ENCODE peak calls at places on chromosome 1, in eight cellular contexts. C is choroid plexus epithelial cell, O is lung, W is fibroblast of lung, F is GM23248, Y is HFF-Myc, J is A549, H is keratinocyte. N is an unnamed sample.

GRCh38 chr1:25743164-25744139 is 56.5 kb upstream of the SELENON start:
- DNase-seq in J (no peak), W (peak), F (peak), H (no peak), Y (no peak), O (peak), C (peak), N (peak)

GRCh38 chr1:210291786-210292275 is 36.9 kb upstream of the HHAT start:
- DNase-seq in J (no peak), H (no peak), Y (peak), W (peak), C (no peak), O (no peak), F (peak), N (no peak)

GRCh38 chr1:22916469-22916817 is 56.2 kb downstream of the LACTBL1 start:
- DNase-seq in W (no peak), C (no peak), J (no peak), Y (no peak), H (no peak), O (no peak), F (no peak), N (no peak)

GRCh38 chr1:17663646-17664045 is 91.5 kb upstream of the ACTL8 start:
- DNase-seq in Y (no peak), W (no peak), F (no peak), C (no peak), O (no peak), H (no peak), J (no peak), N (no peak)

GRCh38 chr1:17176306-17177061 is 28.4 kb upstream of the PADI1 start:
- DNase-seq in Y (no peak), J (no peak), F (no peak), W (no peak), O (no peak), H (no peak), C (no peak), N (no peak)

GRCh38 chr1:109802901-109803561 is 39.3 kb upstream of the EPS8L3 start:
- DNase-seq in Y (no peak), J (no peak), W (no peak), H (no peak), O (no peak), F (peak), C (no peak), N (no peak)

GRCh38 chr1:224501836-224502235 is 67.2 kb upstream of the WDR26 start:
- DNase-seq in F (no peak), C (no peak), O (no peak), H (no peak), W (no peak), J (no peak), Y (no peak), N (no peak)

GRCh38 chr1:18012686-18013085 is 94.9 kb upstream of the IGSF21 start:
- DNase-seq in H (no peak), Y (no peak), C (no peak), F (no peak), O (no peak), J (no peak), W (no peak), N (no peak)

GRCh38 chr1:48644950-48645605 is 131.6 kb downstream of the BEND5 start:
- DNase-seq in J (no peak), O (no peak), F (no peak), Y (no peak), C (no peak), W (no peak), H (no peak), N (no peak)

GRCh38 chr1:24754229-24754628 is 9.0 kb downstream of the CLIC4 start:
- DNase-seq in O (no peak), Y (no peak), C (no peak), H (no peak), J (no peak), W (no peak), F (peak), N (no peak)

GRCh38 chr1:46244656-46245371 is 2.7 kb upstream of the RAD54L start:
- DNase-seq in W (peak), O (no peak), F (peak), J (peak), Y (no peak), H (no peak), C (peak), N (no peak)

GRCh38 chr1:45840704-45841103 is 37.3 kb downstream of the MAST2 start:
- DNase-seq in H (no peak), C (no peak), Y (no peak), F (peak), W (no peak), J (no peak), O (no peak), N (no peak)

GRCh38 chr1:151547119-151547899 is 7.2 kb downstream of the TUFT1 start:
- DNase-seq in J (peak), O (peak), W (peak), F (peak), H (peak), C (peak), Y (peak), N (peak)

GRCh38 chr1:47226121-47226977 is 5.7 kb downstream of the TAL1 start:
- DNase-seq in F (no peak), J (no peak), W (no peak), Y (no peak), O (no peak), H (no peak), C (no peak), N (no peak)

GRCh38 chr1:87594736-87595383 is 266.2 kb downstream of the LMO4 start:
- DNase-seq in O (no peak), C (no peak), W (peak), H (no peak), F (peak), Y (no peak), J (no peak), N (no peak)

GRCh38 chr1:13775446-13775845 is 75.5 kb downstream of the PRDM2 start:
- DNase-seq in C (no peak), H (no peak), F (peak), J (no peak), W (no peak), O (no peak), Y (no peak), N (no peak)

GRCh38 chr1:17531682-17532487 is 7.6 kb upstream of the ARHGEF10L start:
- DNase-seq in H (no peak), C (peak), W (peak), O (no peak), Y (no peak), F (peak), J (no peak), N (peak)

GRCh38 chr1:227789881-227790400 is 25.5 kb upstream of the PRSS38 start:
- DNase-seq in Y (no peak), F (no peak), O (no peak), H (no peak), J (no peak), C (no peak), W (no peak), N (no peak)

GRCh38 chr1:1677718-1678580 is 14.6 kb downstream of the SLC35E2B start:
- DNase-seq in C (no peak), W (no peak), H (no peak), F (no peak), J (no peak), Y (no peak), O (no peak), N (no peak)

GRCh38 chr1:45557422-45557944 is 6.9 kb downstream of the AKR1A1 start:
- DNase-seq in O (no peak), C (peak), H (no peak), Y (no peak), J (no peak), F (no peak), W (no peak), N (no peak)

GRCh38 chr1:211628446-211628845 is 47.0 kb downstream of the NEK2 start:
- DNase-seq in H (no peak), Y (no peak), O (no peak), W (no peak), F (no peak), J (no peak), C (no peak), N (no peak)

DNA sequence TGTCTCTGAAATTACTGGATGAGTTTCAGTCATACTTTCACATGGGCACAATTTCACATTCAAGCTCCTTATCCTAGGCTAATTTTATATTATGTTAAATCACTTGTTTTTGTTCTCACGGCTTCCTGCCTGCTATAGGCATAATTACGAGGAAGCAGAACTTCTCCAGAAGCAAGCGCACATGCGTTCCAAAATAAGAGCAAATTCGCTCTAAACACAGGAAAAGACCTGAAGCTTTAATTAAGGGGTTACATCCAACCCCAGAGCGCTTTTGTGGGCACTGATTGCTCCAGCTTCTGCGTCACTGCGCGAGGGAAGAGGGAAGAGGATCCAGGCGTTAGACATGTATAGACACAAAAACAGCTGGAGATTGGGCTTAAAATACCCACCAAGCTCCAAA is at the start of gene CORT:
- DNase-seq in C (no peak), F (no peak), O (no peak), H (no peak), Y (no peak), J (no peak), W (no peak), N (no peak)
- H3K4me3 ChIP-seq in C (no peak), F (peak), O (no peak), H (no peak), Y (no peak), J (no peak), W (no peak), N (no peak)

GRCh38 chr1:203276408-203276807 is 28.9 kb upstream of the BTG2 start:
- DNase-seq in H (no peak), W (no peak), J (no peak), F (no peak), O (no peak), Y (no peak), C (no peak), N (no peak)

GRCh38 chr1:203275656-203276272 is 29.6 kb upstream of the BTG2 start:
- DNase-seq in F (no peak), H (no peak), J (no peak), Y (no peak), W (no peak), O (no peak), C (no peak), N (no peak)

GRCh38 chr1:203273869-203274602 is 31.3 kb upstream of the BTG2 start:
- DNase-seq in J (no peak), H (no peak), F (no peak), Y (no peak), O (peak), W (no peak), C (no peak), N (no peak)

GRCh38 chr1:203273206-203273868 is 32.0 kb upstream of the BTG2 start:
- DNase-seq in H (peak), Y (peak), F (peak), W (peak), O (peak), C (peak), J (peak), N (peak)

DNA sequence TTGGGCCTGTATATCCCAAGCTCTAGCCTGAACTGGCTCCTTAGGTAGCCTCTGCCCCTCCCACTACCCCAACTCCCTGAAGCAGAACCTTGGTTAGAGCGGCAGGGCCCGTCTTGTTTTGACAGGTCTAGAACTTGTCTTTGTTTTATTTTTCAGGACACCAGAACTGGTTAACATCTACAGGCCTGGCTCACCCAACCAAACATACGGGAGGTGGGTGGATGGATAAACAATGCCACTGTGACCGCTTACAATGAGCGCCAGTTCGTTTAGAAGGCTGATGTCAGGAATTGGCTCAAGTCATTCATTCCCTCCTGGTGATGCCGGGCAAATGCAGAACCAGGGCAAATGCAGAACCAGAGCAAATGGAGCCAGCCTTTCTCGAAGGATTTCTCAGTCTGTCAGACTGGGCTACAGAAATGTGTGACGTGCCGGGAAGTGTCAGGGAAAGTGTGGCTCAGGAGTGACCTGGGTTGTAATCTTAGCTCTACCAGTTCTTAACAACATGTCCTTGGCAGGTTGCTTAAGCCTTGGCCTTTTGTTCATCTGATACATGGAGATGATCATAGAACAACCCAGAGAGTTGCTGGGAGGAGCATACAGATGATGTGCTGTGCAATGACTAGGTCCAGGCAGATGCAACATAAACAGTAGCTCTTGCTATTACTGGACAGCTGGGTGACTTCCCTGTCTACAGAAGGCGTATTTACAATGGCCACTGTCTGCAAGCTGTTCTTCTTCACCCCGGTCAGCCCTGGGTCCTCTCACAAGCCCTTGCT is 30.5 kb upstream of the BTG2 start:
- DNase-seq in J (no peak), H (peak), W (no peak), F (peak), C (no peak), Y (no peak), O (no peak), N (peak)
- H3K4me3 ChIP-seq in J (no peak), H (no peak), W (no peak), F (no peak), C (no peak), Y (no peak), O (no peak), N (no peak)

DNA sequence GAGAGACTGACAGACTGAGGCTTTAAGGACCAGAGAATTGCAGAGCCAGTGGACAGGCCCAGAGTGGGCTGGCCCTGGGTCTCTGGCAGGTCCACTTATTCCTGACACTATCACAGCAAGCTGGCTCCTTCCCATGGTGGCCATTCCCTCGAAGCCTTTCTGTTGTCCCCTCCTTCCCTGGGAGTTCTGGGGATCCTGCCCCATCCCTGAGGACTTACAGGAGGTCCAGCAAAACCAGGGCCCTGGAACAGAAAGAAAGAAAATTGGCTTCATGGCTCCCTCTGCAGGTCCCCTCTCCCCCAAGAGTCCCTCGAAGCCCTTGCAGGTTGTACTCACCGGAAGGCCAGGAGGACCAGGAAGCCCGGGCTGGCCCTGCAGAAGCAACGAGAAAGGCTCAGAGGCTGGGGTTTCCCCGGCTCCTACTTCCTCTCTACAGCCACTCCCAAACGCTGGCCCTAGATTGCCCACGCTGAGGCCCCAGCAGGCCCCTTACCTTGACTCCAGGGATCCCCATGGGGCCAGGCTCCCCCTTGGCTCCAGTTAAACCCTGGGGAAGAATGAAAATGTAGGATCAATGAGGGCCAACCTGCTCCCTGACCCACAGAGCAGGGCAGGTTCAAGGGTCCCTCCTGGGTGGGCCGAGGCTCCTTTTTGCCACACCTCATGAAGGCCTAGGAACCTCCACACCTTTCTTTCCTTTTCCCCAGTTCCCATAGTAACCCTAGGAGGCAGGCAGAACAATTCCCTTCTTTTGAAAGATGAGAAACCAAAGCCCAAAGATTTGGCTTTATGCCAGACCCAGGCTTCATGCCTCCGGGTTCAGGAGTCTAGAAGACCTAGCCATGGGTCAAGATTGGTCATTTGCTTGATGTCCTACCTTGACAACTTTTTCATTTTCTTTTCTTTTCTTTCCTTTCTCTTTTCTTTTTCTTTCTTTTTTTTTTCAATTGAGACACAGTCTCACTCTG is 4.6 kb downstream of the COL9A2 start:
- DNase-seq in J (no peak), F (no peak), C (no peak), O (peak), Y (no peak), H (no peak), W (no peak), N (no peak)
- H3K4me3 ChIP-seq in J (no peak), F (no peak), C (no peak), O (no peak), Y (no peak), H (no peak), W (no peak), N (no peak)

DNA sequence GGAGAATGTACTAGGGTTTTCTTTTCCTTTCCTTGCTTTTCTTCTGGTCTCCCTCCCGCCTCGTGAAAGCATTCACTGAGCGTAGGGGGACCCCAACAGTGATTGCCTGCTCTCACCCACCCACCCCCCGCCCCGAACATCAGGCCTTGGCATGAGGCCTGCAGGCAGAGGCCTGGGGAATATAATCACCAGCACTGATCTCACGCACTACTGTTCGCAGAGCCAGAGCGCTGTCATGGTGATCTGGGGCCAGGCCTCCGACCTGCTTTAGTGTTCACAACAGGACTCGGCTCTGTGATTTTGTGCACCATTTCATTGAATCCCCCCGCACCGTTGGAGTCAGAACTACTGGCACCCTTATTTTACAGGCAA is 47.6 kb downstream of the LRRN2 start:
- DNase-seq in O (no peak), W (no peak), C (no peak), J (no peak), F (peak), Y (no peak), H (no peak), N (no peak)
- H3K4me3 ChIP-seq in O (no peak), W (no peak), C (no peak), J (no peak), F (no peak), Y (no peak), H (no peak), N (no peak)

DNA sequence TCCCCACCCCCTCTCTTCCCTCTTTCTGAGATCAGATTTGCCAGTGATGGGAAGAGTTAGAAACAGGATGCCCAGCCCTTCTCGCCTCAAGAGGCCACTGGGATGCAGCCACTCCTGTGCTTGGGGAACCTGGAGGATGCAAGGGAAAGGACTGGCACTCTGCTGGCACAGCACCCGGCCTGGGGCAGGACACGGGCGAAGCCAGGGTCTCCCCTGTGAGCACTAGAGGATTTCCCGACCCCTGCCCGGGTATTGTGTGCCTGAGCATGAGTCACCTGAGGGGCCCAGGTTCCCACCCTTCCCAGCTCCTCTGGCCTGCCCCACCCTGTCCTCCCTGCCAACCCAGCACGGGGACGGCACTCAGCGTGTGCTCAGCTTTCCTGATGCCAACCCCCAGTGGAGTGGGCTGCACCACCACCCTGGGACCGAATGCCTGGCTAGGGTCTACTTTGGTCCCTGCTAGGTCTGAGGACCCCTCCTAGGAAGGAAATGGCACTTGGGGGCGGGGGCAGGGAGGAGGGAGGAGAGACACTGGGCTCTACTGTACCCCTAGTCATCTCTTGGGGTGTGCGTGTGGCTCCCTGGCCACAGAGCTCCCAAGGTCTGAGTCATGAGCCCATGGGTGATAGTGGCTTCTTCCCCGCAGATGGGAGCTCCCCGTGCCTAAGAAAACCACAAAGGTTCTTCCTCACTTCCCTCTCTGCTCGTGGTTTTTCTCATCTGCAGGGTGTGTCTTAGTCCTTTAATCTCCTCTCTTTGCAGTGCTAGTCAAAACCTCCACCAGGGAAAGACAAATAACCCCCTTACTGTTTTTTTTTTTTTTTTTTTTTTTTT is 12.4 kb downstream of the LMNA start:
- DNase-seq in F (peak), O (no peak), H (no peak), C (peak), W (peak), Y (peak), J (no peak), N (no peak)
- H3K4me3 ChIP-seq in F (peak), O (no peak), H (peak), C (no peak), W (peak), Y (peak), J (peak), N (no peak)

GRCh38 chr1:36387141-36387949 is 1.6 kb upstream of the STK40 start:
- DNase-seq in O (no peak), C (peak), F (peak), J (no peak), H (no peak), W (peak), Y (no peak), N (no peak)
- H3K4me3 ChIP-seq in O (no peak), C (peak), F (peak), J (peak), H (no peak), W (peak), Y (peak), N (no peak)

GRCh38 chr1:65525297-65526048 is 105.0 kb downstream of the LEPR start:
- DNase-seq in W (no peak), C (no peak), F (peak), O (no peak), J (no peak), H (no peak), Y (no peak), N (no peak)

GRCh38 chr1:65527672-65528071 is 107.2 kb downstream of the LEPR start:
- DNase-seq in Y (peak), W (no peak), C (no peak), O (no peak), F (peak), J (no peak), H (no peak), N (no peak)

GRCh38 chr1:65527211-65527610 is 106.7 kb downstream of the LEPR start:
- DNase-seq in H (no peak), O (no peak), C (peak), J (no peak), Y (no peak), W (peak), F (peak), N (no peak)

GRCh38 chr1:65526049-65526556 is 105.6 kb downstream of the LEPR start:
- DNase-seq in F (no peak), C (no peak), H (no peak), W (no peak), Y (no peak), O (no peak), J (no peak), N (no peak)

GRCh38 chr1:65528104-65528503 is 107.6 kb downstream of the LEPR start:
- DNase-seq in C (no peak), F (peak), Y (no peak), W (no peak), O (no peak), H (no peak), J (no peak), N (no peak)
- H3K4me3 ChIP-seq in C (no peak), F (peak), Y (peak), W (no peak), O (no peak), H (no peak), J (no peak), N (no peak)